ENCODE peak calls at places on chromosome 19, in five cellular contexts. G is HAP-1; D is left ventricle myocardium inferior; T is effector memory CD4-positive, alpha-beta T cell; L is lower leg skin. F is an unnamed sample.

GRCh38 chr19:49152218-49152550 is 3.0 kb downstream of the HRC start:
- DNase-seq in G (no peak), D (no peak), T (no peak), L (no peak), F (no peak)

GRCh38 chr19:33393286-33394005 is 19.9 kb downstream of the CEBPG start:
- DNase-seq in G (no peak), D (peak), T (no peak), L (no peak), F (peak)

GRCh38 chr19:15280915-15281683 is 48.9 kb upstream of the EPHX3 start:
- DNase-seq in G (peak), D (peak), T (no peak), L (peak), F (peak)

GRCh38 chr19:46447824-46448223 is 19.1 kb upstream of the PNMA8C start:
- DNase-seq in G (no peak), D (peak), T (no peak), L (no peak), F (no peak)

GRCh38 chr19:51107406-51108065 is 673 bp downstream of the CTU1 start:
- DNase-seq in G (no peak), D (no peak), T (no peak), L (peak), F (no peak)

GRCh38 chr19:46426506-46427162 is 2.1 kb downstream of the PNMA8C start:
- DNase-seq in G (peak), D (peak), T (no peak), L (no peak), F (peak)

GRCh38 chr19:49843265-49843664 is 7.7 kb upstream of the PTOV1 start:
- DNase-seq in G (no peak), D (no peak), T (no peak), L (no peak), F (no peak)

GRCh38 chr19:48818234-48818823 is 7.5 kb upstream of the BCAT2 start:
- DNase-seq in G (no peak), D (no peak), T (no peak), L (no peak), F (no peak)

GRCh38 chr19:18070181-18070580 is 16.6 kb downstream of the IL12RB1 start:
- DNase-seq in G (no peak), D (no peak), T (no peak), L (no peak), F (no peak)

GRCh38 chr19:45376045-45376724 is 5.8 kb upstream of the ERCC2 start:
- DNase-seq in G (peak), D (no peak), T (no peak), L (no peak), F (peak)

GRCh38 chr19:30228726-30229523 is 143.3 kb upstream of the ZNF536 start:
- DNase-seq in G (peak), D (no peak), T (no peak), L (no peak), F (no peak)

GRCh38 chr19:16856091-16856490 is 26.9 kb downstream of the SIN3B start:
- DNase-seq in G (no peak), D (no peak), T (no peak), L (no peak), F (no peak)

GRCh38 chr19:1811472-1811894 is 593 bp downstream of the ATP8B3 start:
- DNase-seq in G (no peak), D (peak), T (peak), L (peak), F (no peak)

GRCh38 chr19:15859187-15859586 is 38.7 kb downstream of the CYP4F2 start:
- DNase-seq in G (no peak), D (no peak), T (no peak), L (no peak), F (no peak)

GRCh38 chr19:6803036-6803404 is 30.5 kb downstream of the VAV1 start:
- DNase-seq in G (no peak), D (no peak), T (no peak), L (no peak), F (no peak)

GRCh38 chr19:58227964-58228583 is 640 bp upstream of the ZNF544 start:
- DNase-seq in G (no peak), D (no peak), T (no peak), L (no peak), F (peak)

GRCh38 chr19:30070970-30071632 is 129.1 kb downstream of the URI1 start:
- DNase-seq in G (no peak), D (peak), T (no peak), L (peak), F (no peak)

GRCh38 chr19:47379398-47379938 is 30.4 kb downstream of the DHX34 start:
- DNase-seq in G (no peak), D (no peak), T (no peak), L (no peak), F (no peak)

GRCh38 chr19:33819875-33820781 is 23.5 kb downstream of the KCTD15 start:
- DNase-seq in G (peak), D (peak), T (peak), L (peak), F (peak)

GRCh38 chr19:41626877-41627276 is at the start of gene CEACAM4:
- DNase-seq in G (no peak), D (peak), T (no peak), L (no peak), F (no peak)

GRCh38 chr19:17676295-17676694 is 11.9 kb downstream of the UNC13A start:
- DNase-seq in G (no peak), D (no peak), T (no peak), L (no peak), F (no peak)

GRCh38 chr19:58279042-58279924 is 528 bp downstream of the ZNF8 start:
- DNase-seq in G (peak), D (peak), T (peak), L (peak), F (peak)

GRCh38 chr19:52170863-52171320 is 529 bp downstream of the ZNF836 start:
- DNase-seq in G (no peak), D (peak), T (no peak), L (peak), F (no peak)

GRCh38 chr19:10339380-10339960 is at the start of gene ICAM3:
- DNase-seq in G (no peak), D (peak), T (peak), L (no peak), F (no peak)

GRCh38 chr19:33390120-33390907 is 16.8 kb downstream of the CEBPG start:
- DNase-seq in G (peak), D (peak), T (no peak), L (peak), F (peak)

GRCh38 chr19:39032164-39032918 is at the start of gene FBXO27:
- DNase-seq in G (no peak), D (peak), T (peak), L (peak), F (peak)

GRCh38 chr19:9673912-9674668 is 810 bp downstream of the ZNF562 start:
- DNase-seq in G (no peak), D (no peak), T (no peak), L (peak), F (no peak)

GRCh38 chr19:13876834-13877233 is at the start of gene NANOS3:
- DNase-seq in G (no peak), D (no peak), T (no peak), L (no peak), F (no peak)

GRCh38 chr19:17775245-17775927 is 19.6 kb upstream of the B3GNT3 start:
- DNase-seq in G (peak), D (no peak), T (no peak), L (no peak), F (peak)

GRCh38 chr19:30052122-30053075 is 110.4 kb downstream of the URI1 start:
- DNase-seq in G (no peak), D (no peak), T (no peak), L (no peak), F (no peak)

GRCh38 chr19:42422576-42423461 is 4.4 kb downstream of the LIPE start:
- DNase-seq in G (peak), D (no peak), T (peak), L (no peak), F (peak)

GRCh38 chr19:5435642-5436017 is 19.6 kb upstream of the ZNRF4 start:
- DNase-seq in G (no peak), D (no peak), T (no peak), L (no peak), F (no peak)
- H3K4me3 ChIP-seq in G (no peak), D (no peak), T (no peak), L (no peak), F (no peak)

GRCh38 chr19:4059931-4060620 is 6.6 kb downstream of the ZBTB7A start:
- DNase-seq in G (no peak), D (peak), T (peak), L (peak), F (no peak)
- H3K4me3 ChIP-seq in G (no peak), D (peak), T (peak), L (no peak), F (no peak)

GRCh38 chr19:36838784-36839324 is 667 bp upstream of the ZNF790 start:
- DNase-seq in G (no peak), D (no peak), T (no peak), L (no peak), F (no peak)

GRCh38 chr19:36837902-36838783 is at the start of gene ZNF790:
- DNase-seq in G (peak), D (peak), T (peak), L (peak), F (peak)

GRCh38 chr19:36833430-36833829 is 4.8 kb downstream of the ZNF790 start:
- DNase-seq in G (no peak), D (no peak), T (no peak), L (no peak), F (no peak)

GRCh38 chr19:36837525-36837901 is 674 bp downstream of the ZNF790 start:
- DNase-seq in G (no peak), D (no peak), T (no peak), L (no peak), F (no peak)
- H3K4me3 ChIP-seq in G (peak), D (peak), T (peak), L (peak), F (peak)

DNA sequence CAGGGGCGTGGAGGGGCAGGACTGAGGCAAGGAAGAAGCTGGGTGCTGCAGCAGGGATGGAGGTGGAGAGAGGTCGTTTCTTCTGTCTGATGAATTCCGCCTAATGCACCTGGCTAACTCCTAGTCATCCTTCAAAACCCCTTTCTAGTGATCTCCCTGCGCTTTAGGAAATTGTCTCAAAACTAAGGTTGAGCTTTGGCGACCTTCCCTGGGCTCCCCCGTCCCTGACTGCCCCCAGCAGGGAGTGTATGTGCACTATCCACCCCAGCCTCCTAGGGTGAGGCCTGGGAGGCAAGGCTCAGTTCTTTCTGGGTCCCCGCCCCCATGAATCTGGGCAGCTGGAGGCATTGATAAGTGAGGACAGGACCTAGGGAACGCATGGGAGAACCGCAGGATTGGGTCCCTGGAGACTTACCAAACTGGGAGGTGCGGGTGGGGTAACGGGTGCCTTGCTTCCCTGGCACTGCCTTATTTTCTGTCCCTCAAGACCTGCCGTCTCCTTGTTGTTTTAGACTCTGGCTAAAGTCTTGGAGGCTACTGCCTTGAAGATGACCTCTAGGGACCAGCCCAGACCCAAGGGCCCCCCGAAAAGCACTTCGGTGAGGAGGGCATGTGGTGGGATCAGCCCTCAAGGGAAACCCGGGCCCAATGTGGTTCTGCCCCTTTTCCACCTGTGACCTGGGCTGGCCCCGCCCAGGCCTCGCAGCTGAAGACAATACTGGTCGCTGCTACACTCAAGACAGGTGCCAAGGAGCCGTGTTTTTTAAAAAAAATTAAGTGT is 512 bp downstream of the TLE6 start:
- DNase-seq in G (no peak), D (no peak), T (no peak), L (no peak), F (no peak)
- H3K4me3 ChIP-seq in G (peak), D (peak), T (no peak), L (no peak), F (peak)

GRCh38 chr19:8387688-8388611 is 2.2 kb upstream of the RAB11B start:
- DNase-seq in G (no peak), D (no peak), T (no peak), L (no peak), F (peak)
- H3K4me3 ChIP-seq in G (no peak), D (no peak), T (no peak), L (no peak), F (no peak)

DNA sequence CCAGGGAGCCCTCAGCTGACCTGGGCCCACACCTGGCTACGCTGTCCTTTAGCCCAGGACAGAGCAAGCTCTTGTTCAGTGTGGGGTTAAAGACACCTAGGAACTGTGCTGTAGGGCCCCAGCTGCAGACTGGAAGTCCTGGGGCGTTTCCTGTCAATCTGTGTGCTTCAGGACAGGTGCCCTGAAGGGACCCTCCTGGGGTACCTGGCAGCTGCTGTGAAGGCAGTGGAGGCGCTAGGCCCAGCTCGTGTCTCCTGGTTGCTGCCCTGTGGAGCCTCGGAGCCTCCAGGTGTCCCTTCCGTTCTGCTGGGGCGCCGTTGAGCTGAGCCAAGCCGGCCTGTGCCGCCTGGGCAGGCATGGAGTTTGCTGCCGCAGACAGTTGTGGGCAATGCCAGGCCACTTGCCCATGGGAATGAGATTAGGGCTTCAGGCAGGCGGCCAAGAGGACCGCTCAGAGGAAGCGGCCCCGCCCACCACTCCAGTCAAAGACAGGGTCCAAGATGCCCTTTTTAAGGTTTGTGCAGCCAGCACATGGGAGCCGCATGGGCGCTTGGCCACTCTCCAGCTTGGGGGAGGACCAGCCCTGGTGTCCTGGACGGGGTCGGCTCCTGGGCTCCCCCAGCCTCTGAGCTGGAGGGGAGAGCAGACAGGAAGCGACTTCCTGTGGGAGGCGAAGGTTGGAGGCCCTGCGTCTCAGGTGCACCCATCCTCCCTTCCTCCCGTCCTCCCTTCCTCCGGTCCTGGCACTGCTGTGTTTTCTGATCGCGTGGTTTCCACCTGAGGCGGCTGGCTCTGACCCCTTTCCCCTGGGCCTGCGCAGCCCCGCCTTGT is 4.0 kb downstream of the PTBP1 start:
- DNase-seq in G (no peak), D (peak), T (no peak), L (no peak), F (no peak)
- H3K4me3 ChIP-seq in G (peak), D (peak), T (peak), L (no peak), F (no peak)